ENCODE peak calls at places on chromosome 3, in four cellular contexts. X is hypothalamus; B is naive thymus-derived CD8-positive, alpha-beta T cell; N is HL-60. C is an unnamed sample.

GRCh38 chr3:51384145-51384729 is 854 bp upstream of the MANF start:
- DNase-seq in N (no peak), B (peak), X (no peak), C (no peak)

GRCh38 chr3:155069729-155070128 is 10.4 kb upstream of the MME start:
- DNase-seq in B (no peak), X (no peak), N (no peak), C (no peak)

GRCh38 chr3:52052831-52053306 is 3.5 kb downstream of the DUSP7 start:
- DNase-seq in N (peak), X (peak), B (no peak), C (peak)

GRCh38 chr3:111851511-111851954 is 7.5 kb upstream of the PHLDB2 start:
- DNase-seq in N (no peak), X (no peak), B (no peak), C (no peak)

GRCh38 chr3:127042634-127043033 is 59.7 kb downstream of the PLXNA1 start:
- DNase-seq in B (no peak), X (no peak), N (no peak), C (no peak)

GRCh38 chr3:41304603-41305002 is 105.3 kb downstream of the CTNNB1 start:
- DNase-seq in B (no peak), X (no peak), N (no peak), C (no peak)

GRCh38 chr3:185960518-185961288 is 22.9 kb upstream of the TRA2B start:
- DNase-seq in N (no peak), B (no peak), X (no peak), C (no peak)

GRCh38 chr3:128875556-128876120 is 3.8 kb upstream of the ACAD9 start:
- DNase-seq in N (peak), B (peak), X (no peak), C (no peak)

GRCh38 chr3:40382617-40382979 is 4.4 kb upstream of the ENTPD3 start:
- DNase-seq in X (no peak), N (no peak), B (no peak), C (no peak)

GRCh38 chr3:125079675-125080045 is 23.9 kb upstream of the HEG1 start:
- DNase-seq in B (no peak), N (no peak), X (no peak), C (no peak)

GRCh38 chr3:97871788-97872187 is 50.0 kb downstream of the CRYBG3 start:
- DNase-seq in N (no peak), B (no peak), X (no peak), C (no peak)

GRCh38 chr3:98846101-98846500 is 55.4 kb downstream of the DCBLD2 start:
- DNase-seq in B (no peak), X (no peak), N (no peak), C (no peak)

C was measured in CMK.